ENCODE peak calls at places on chromosomes 11 and 22, in four cellular contexts. D is fibroblast of lung, M is cardiac muscle cell, Y is RWPE1. A is an unnamed sample.
A peak's percentile ranks its signal among the peaks of the same experiment; 100 is the strongest.

GRCh38 chr11:34565417-34566208 is 52.0 kb upstream of the ELF5 start:
- DNase-seq in Y (no peak), D (no peak), M (no peak), A (no peak)

GRCh38 chr11:14542384-14542783 is 22.2 kb upstream of the PSMA1 start:
- DNase-seq in Y (no peak), M (no peak), D (no peak), A (no peak)

GRCh38 chr11:75924966-75925784 is 110.2 kb downstream of the UVRAG start:
- DNase-seq in D (peak; percentile 63), Y (peak; percentile 16), M (peak; percentile 31), A (no peak)

GRCh38 chr11:64369440-64370135 is 10.6 kb downstream of the RPS6KA4 start:
- DNase-seq in D (no peak), Y (no peak), M (no peak), A (no peak)

GRCh38 chr22:40635940-40636379 is 559 bp downstream of the MRTFA start:
- DNase-seq in Y (no peak), M (no peak), D (no peak), A (no peak)

GRCh38 chr11:84817998-84818397 is 809.1 kb downstream of the DLG2 start:
- DNase-seq in Y (peak; percentile 27), D (peak; percentile 17), M (peak; percentile 46), A (peak; percentile 29)

GRCh38 chr11:69700278-69701140 is 3.3 kb downstream of the FGF19 start:
- DNase-seq in D (peak; percentile 72), Y (no peak), M (peak; percentile 84), A (no peak)

GRCh38 chr11:129652828-129653227 is 162.8 kb upstream of the TMEM45B start:
- DNase-seq in D (peak; percentile 94), M (no peak), Y (peak; percentile 38), A (peak; percentile 76)

GRCh38 chr22:41780714-41781507 is 19.6 kb upstream of the CCDC134 start:
- DNase-seq in M (peak; percentile 68), D (peak; percentile 33), Y (no peak), A (no peak)

GRCh38 chr11:69892986-69893555 is 73.9 kb upstream of the FGF3 start:
- DNase-seq in Y (no peak), M (no peak), D (no peak), A (no peak)

GRCh38 chr22:35736701-35737100 is 19.0 kb downstream of the APOL5 start:
- DNase-seq in M (no peak), D (no peak), Y (no peak), A (no peak)

GRCh38 chr11:8087756-8088155 is 6.7 kb downstream of the TUB start:
- DNase-seq in Y (no peak), D (no peak), M (no peak), A (no peak)

GRCh38 chr11:63598556-63598955 is 15.7 kb downstream of the PLAAT3 start:
- DNase-seq in Y (no peak), D (no peak), M (no peak), A (no peak)

GRCh38 chr22:22948651-22949611 is 61.3 kb downstream of the IGLL5 start:
- DNase-seq in M (peak; percentile 68), D (peak; percentile 2), Y (no peak), A (no peak)

GRCh38 chr22:46622081-46622521 is 1.9 kb downstream of the GRAMD4 start:
- DNase-seq in M (no peak), Y (no peak), D (no peak), A (peak; percentile 26)
- H3K27ac ChIP-seq in M (peak overlapping the region; percentile 71), Y (no peak overlapping the region), D (no peak overlapping the region), A (no peak overlapping the region)

GRCh38 chr22:46444390-46444854 is 93.0 kb downstream of the CELSR1 start:
- DNase-seq in Y (no peak), M (no peak), D (no peak), A (no peak)
- H3K27ac ChIP-seq in Y (peak overlapping the region; percentile 53), M (peak overlapping the region; percentile 50), D (no peak overlapping the region), A (no peak overlapping the region)

GRCh38 chr22:26666035-26666338 is 8.6 kb downstream of the MIAT start:
- DNase-seq in Y (no peak), D (no peak), M (no peak), A (no peak)
- H3K27ac ChIP-seq in Y (no peak overlapping the region), D (no peak overlapping the region), M (no peak overlapping the region), A (no peak overlapping the region)

GRCh38 chr22:38259370-38259769 is 13.4 kb downstream of the TMEM184B start:
- DNase-seq in Y (no peak), D (no peak), M (no peak), A (no peak)

GRCh38 chr22:38257650-38258246 is 15.1 kb downstream of the TMEM184B start:
- DNase-seq in Y (no peak), M (no peak), D (no peak), A (no peak)

GRCh38 chr22:38258895-38259294 is 13.9 kb downstream of the TMEM184B start:
- DNase-seq in Y (no peak), M (peak; percentile 90), D (peak; percentile 78), A (no peak)

GRCh38 chr22:38257170-38257569 is 15.6 kb downstream of the TMEM184B start:
- DNase-seq in M (peak; percentile 79), Y (no peak), D (peak; percentile 61), A (no peak)

DNA sequence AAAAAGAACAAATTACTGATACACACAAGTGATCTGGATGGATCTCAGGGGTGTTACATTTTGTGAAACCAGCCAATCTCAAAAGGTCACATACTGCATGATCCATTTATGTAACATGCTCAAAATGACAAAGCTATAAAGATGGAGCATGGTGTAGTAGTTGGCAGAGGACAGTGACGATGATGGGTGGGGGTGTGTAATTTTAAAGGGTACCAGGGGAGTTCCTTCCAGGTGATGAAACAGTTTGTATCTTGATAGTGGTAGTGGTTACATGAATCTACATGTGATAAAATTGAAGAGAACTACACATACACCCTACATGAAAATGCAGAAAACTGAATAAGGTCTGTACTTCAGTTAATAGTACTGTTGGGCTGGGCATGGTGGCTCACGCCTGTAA is 17.1 kb downstream of the TMEM184B start:
- DNase-seq in Y (no peak), D (no peak), M (no peak), A (no peak)
- H3K27ac ChIP-seq in Y (no peak overlapping the region), D (no peak overlapping the region), M (no peak overlapping the region), A (no peak overlapping the region)

GRCh38 chr11:16992846-16993245 is 21.4 kb downstream of the PLEKHA7 start:
- DNase-seq in M (no peak), D (no peak), Y (no peak), A (no peak)
- H3K27ac ChIP-seq in M (no peak overlapping the region), D (no peak overlapping the region), Y (no peak overlapping the region), A (no peak overlapping the region)

GRCh38 chr11:44728085-44728410 is 1.3 kb downstream of the TSPAN18 start:
- DNase-seq in M (no peak), Y (no peak), D (no peak), A (no peak)

GRCh38 chr11:44725016-44725651 is 1.6 kb upstream of the TSPAN18 start:
- DNase-seq in M (no peak), D (no peak), Y (no peak), A (no peak)

GRCh38 chr11:44727373-44728084 is 767 bp downstream of the TSPAN18 start:
- DNase-seq in D (peak; percentile 62), Y (peak; percentile 85), M (peak; percentile 84), A (no peak)

GRCh38 chr11:44727114-44727372 is 281 bp downstream of the TSPAN18 start:
- DNase-seq in D (no peak), M (no peak), Y (no peak), A (no peak)

GRCh38 chr11:44726278-44727113 is at the start of gene TSPAN18:
- DNase-seq in D (no peak), M (no peak), Y (no peak), A (no peak)
- H3K27ac ChIP-seq in D (no peak within 1 kb of the TSS), M (peak within 1 kb of the TSS; percentile 89), Y (no peak within 1 kb of the TSS), A (no peak within 1 kb of the TSS)